ENCODE peak calls at places on chromosome 4, in four cellular contexts. I is Right ventricle myocardium inferior, N is psoas muscle, B is foreskin fibroblast. X is an unnamed sample.

GRCh38 chr4:41749650-41750049 is 1.1 kb upstream of the PHOX2B start:
- DNase-seq in B (no peak), N (no peak), I (no peak), X (no peak)

GRCh38 chr4:38574559-38575333 is 89.3 kb upstream of the KLF3 start:
- DNase-seq in N (peak), I (no peak), B (no peak), X (no peak)

GRCh38 chr4:173014836-173015235 is 153.8 kb upstream of the GALNT7 start:
- DNase-seq in N (no peak), I (no peak), B (no peak), X (no peak)

GRCh38 chr4:2694691-2695090 is 61.4 kb downstream of the TNIP2 start:
- DNase-seq in B (no peak), I (no peak), N (peak), X (no peak)

GRCh38 chr4:128858875-128859696 is 49.6 kb downstream of the JADE1 start:
- DNase-seq in N (no peak), I (no peak), B (peak), X (no peak)

GRCh38 chr4:5870701-5871100 is 22.2 kb downstream of the CRMP1 start:
- DNase-seq in B (no peak), I (no peak), N (no peak), X (no peak)

GRCh38 chr4:72858328-72858727 is 211.2 kb downstream of the COX18 start:
- DNase-seq in B (no peak), N (no peak), I (no peak), X (no peak)

GRCh38 chr4:16259531-16260246 is 33.4 kb upstream of the TAPT1 start:
- DNase-seq in I (no peak), N (no peak), B (peak), X (no peak)

GRCh38 chr4:40185830-40186664 is 10.8 kb upstream of the RHOH start:
- DNase-seq in I (no peak), B (peak), N (no peak), X (no peak)

GRCh38 chr4:125280892-125281403 is 33.8 kb upstream of the FAT4 start:
- DNase-seq in B (no peak), N (no peak), I (no peak), X (no peak)

GRCh38 chr4:36256398-36256828 is 12.1 kb upstream of the ARAP2 start:
- DNase-seq in I (peak), B (no peak), N (no peak), X (no peak)

GRCh38 chr4:110869862-110870577 is 247.1 kb upstream of the PITX2 start:
- DNase-seq in I (no peak), B (peak), N (no peak), X (no peak)